ENCODE peak calls at places on chromosomes 3 and 15, in five cellular contexts. J is bronchial epithelial cell, M is heart right ventricle, H is cardiac fibroblast, A is retinal pigment epithelial cell. X is an unnamed sample.

GRCh38 chr3:28316226-28316625 is 32.3 kb upstream of the ZCWPW2 start:
- DNase-seq in J (no peak), M (no peak), H (peak; percentile 26), A (no peak), X (no peak)

GRCh38 chr3:161264771-161265343 is 43.7 kb downstream of the NMD3 start:
- DNase-seq in J (no peak), M (no peak), H (no peak), A (no peak), X (no peak)

GRCh38 chr3:132695422-132695821 is 26.8 kb downstream of the NPHP3 start:
- DNase-seq in J (no peak), M (no peak), H (no peak), A (no peak), X (no peak)

GRCh38 chr3:48135773-48136495 is 52.3 kb downstream of the CDC25A start:
- DNase-seq in J (no peak), M (no peak), H (no peak), A (no peak), X (no peak)

GRCh38 chr3:45793482-45794176 is 2.7 kb downstream of the SLC6A20 start:
- DNase-seq in J (peak; percentile 29), M (no peak), H (no peak), A (peak; percentile 85), X (no peak)

GRCh38 chr3:193134895-193135294 is 106.1 kb upstream of the PLAAT1 start:
- DNase-seq in J (peak; percentile 86), M (no peak), H (peak; percentile 17), A (peak; percentile 61), X (peak; percentile 45)

GRCh38 chr3:100033184-100033583 is 81.1 kb downstream of the FILIP1L start:
- DNase-seq in J (peak; percentile 88), M (no peak), H (peak; percentile 84), A (no peak), X (no peak)

GRCh38 chr15:88036154-88036839 is 220.2 kb downstream of the NTRK3 start:
- DNase-seq in J (no peak), M (no peak), H (no peak), A (no peak), X (no peak)

GRCh38 chr3:129003578-129004112 is 2.5 kb downstream of the EFCC1 start:
- DNase-seq in J (peak; percentile 36), M (peak; percentile 36), H (no peak), A (no peak), X (no peak)

GRCh38 chr15:74844319-74845207 is 1.6 kb upstream of the ULK3 start:
- DNase-seq in J (no peak), M (no peak), H (no peak), A (no peak), X (no peak)

GRCh38 chr3:71254658-71255057 is 328.9 kb downstream of the FOXP1 start:
- DNase-seq in J (no peak), M (no peak), H (peak; percentile 78), A (peak; percentile 42), X (no peak)

GRCh38 chr15:57873564-57874209 is 167.2 kb downstream of the POLR2M start:
- DNase-seq in J (peak; percentile 28), M (no peak), H (peak; percentile 56), A (peak; percentile 28), X (peak; percentile 21)

GRCh38 chr15:61908241-61908640 is 152.0 kb downstream of the VPS13C start:
- DNase-seq in J (no peak), M (no peak), H (no peak), A (no peak), X (no peak)

GRCh38 chr3:158743664-158744566 is 11.7 kb upstream of the RARRES1 start:
- DNase-seq in J (no peak), M (no peak), H (no peak), A (no peak), X (no peak)

GRCh38 chr3:56806407-56806806 is 4.7 kb upstream of the ARHGEF3 start:
- DNase-seq in J (no peak), M (no peak), H (no peak), A (peak; percentile 44), X (no peak)

GRCh38 chr3:65535260-65535659 is 503.5 kb downstream of the MAGI1 start:
- DNase-seq in J (no peak), M (no peak), H (no peak), A (no peak), X (no peak)

GRCh38 chr15:48617619-48618018 is 27.9 kb downstream of the FBN1 start:
- DNase-seq in J (no peak), M (no peak), H (peak; percentile 96), A (no peak), X (no peak)

GRCh38 chr3:158789592-158789991 is 12.3 kb upstream of the MFSD1 start:
- DNase-seq in J (peak; percentile 52), M (no peak), H (peak; percentile 80), A (no peak), X (no peak)

GRCh38 chr3:30473374-30474051 is 132.9 kb upstream of the TGFBR2 start:
- DNase-seq in J (peak; percentile 88), M (no peak), H (peak; percentile 81), A (no peak), X (no peak)

GRCh38 chr15:78167227-78167888 is 18.2 kb downstream of the IDH3A start:
- DNase-seq in J (no peak), M (no peak), H (no peak), A (no peak), X (no peak)

GRCh38 chr15:35705885-35706590 is 160.1 kb upstream of the DPH6 start:
- DNase-seq in J (no peak), M (no peak), H (no peak), A (peak; percentile 64), X (no peak)

GRCh38 chr3:160695906-160696305 is 18.9 kb downstream of the ARL14 start:
- DNase-seq in J (no peak), M (no peak), H (no peak), A (peak; percentile 55), X (no peak)

GRCh38 chr3:139448104-139448503 is 28.2 kb downstream of the RBP2 start:
- DNase-seq in J (no peak), M (no peak), H (no peak), A (no peak), X (peak; percentile 14)

GRCh38 chr3:11499144-11499543 is 144.6 kb downstream of the VGLL4 start:
- DNase-seq in J (peak; percentile 95), M (no peak), H (peak; percentile 89), A (peak; percentile 62), X (peak; percentile 92)

GRCh38 chr15:37260255-37260654 is 159.9 kb upstream of the MEIS2 start:
- DNase-seq in J (no peak), M (no peak), H (no peak), A (no peak), X (no peak)

GRCh38 chr3:43512749-43513404 is 108.9 kb downstream of the ANO10 start:
- DNase-seq in J (peak; percentile 7), M (no peak), H (no peak), A (no peak), X (no peak)

GRCh38 chr3:79930196-79930595 is 162.4 kb upstream of the ROBO1 start:
- DNase-seq in J (no peak), M (no peak), H (no peak), A (no peak), X (no peak)

GRCh38 chr3:28171962-28172361 is 69.5 kb upstream of the CMC1 start:
- DNase-seq in J (no peak), M (no peak), H (peak; percentile 15), A (no peak), X (no peak)

GRCh38 chr15:83794209-83794608 is 140.3 kb downstream of the ADAMTSL3 start:
- DNase-seq in J (peak; percentile 27), M (no peak), H (no peak), A (no peak), X (no peak)

GRCh38 chr3:139312959-139313358 is 30.9 kb upstream of the MRPS22 start:
- DNase-seq in J (peak; percentile 36), M (no peak), H (no peak), A (peak; percentile 32), X (no peak)

GRCh38 chr15:29091666-29092065 is 178.0 kb downstream of the NSMCE3 start:
- DNase-seq in J (no peak), M (no peak), H (no peak), A (no peak), X (no peak)

GRCh38 chr3:6821411-6821810 is 39.5 kb upstream of the GRM7 start:
- DNase-seq in J (no peak), M (no peak), H (no peak), A (no peak), X (no peak)

GRCh38 chr15:78084359-78084750 is 6.8 kb upstream of the TBC1D2B start:
- DNase-seq in J (no peak), M (no peak), H (no peak), A (no peak), X (no peak)

DNA sequence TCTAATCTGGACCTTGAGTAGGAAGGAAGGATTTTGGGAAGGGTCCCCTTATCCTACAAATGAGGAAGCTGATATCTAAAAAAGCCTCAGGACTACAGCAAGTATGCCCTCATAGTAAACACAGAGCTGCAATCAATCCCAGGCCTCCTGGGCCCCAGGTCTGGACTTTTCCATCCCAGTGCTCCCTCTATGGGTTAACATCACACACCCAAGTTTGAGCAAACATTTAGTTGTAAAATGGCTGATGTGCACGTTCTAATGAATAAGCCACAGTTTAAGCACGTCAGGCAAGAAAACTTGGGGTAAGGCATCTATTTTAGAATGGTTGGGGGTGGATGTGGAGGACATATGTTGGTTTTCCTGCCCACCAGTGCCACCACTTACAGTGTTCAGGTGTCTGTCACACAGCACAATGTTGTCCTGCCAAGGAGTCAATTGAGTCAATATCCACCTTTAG is 44.3 kb upstream of the UBE2E1 start:
- DNase-seq in J (peak; percentile 66), M (no peak), H (peak; percentile 65), A (no peak), X (no peak)
- TF ChIP-seq CTCF in J (peak; percentile 65), M (peak; percentile 21), H (peak; percentile 40), A (peak; percentile 64), X (peak; percentile 50)

GRCh38 chr3:42263354-42264346 is 2.3 kb downstream of the CCK start:
- DNase-seq in J (peak; percentile 16), M (no peak), H (no peak), A (no peak), X (no peak)
- H3K4me3 ChIP-seq in J (no peak overlapping the region), M (peak overlapping the region; percentile 17), H (no peak overlapping the region), A (peak overlapping the region; percentile 22), X (no peak overlapping the region)

GRCh38 chr3:121749276-121750086 is at the start of gene GOLGB1:
- DNase-seq in J (peak; percentile 100), M (peak; percentile 88), H (peak; percentile 99), A (peak; percentile 100), X (peak; percentile 100)
- TF ChIP-seq CTCF in J (no peak), M (no peak), H (no peak), A (no peak), X (no peak)

GRCh38 chr15:89735773-89736172 is 15.3 kb downstream of the MESP1 start:
- DNase-seq in J (no peak), M (no peak), H (no peak), A (no peak), X (no peak)

GRCh38 chr15:89743011-89743410 is 8.0 kb downstream of the MESP1 start:
- DNase-seq in J (no peak), M (no peak), H (no peak), A (no peak), X (no peak)

GRCh38 chr15:89743594-89743993 is 7.5 kb downstream of the MESP1 start:
- DNase-seq in J (peak; percentile 12), M (no peak), H (no peak), A (no peak), X (no peak)

GRCh38 chr15:89745131-89745530 is 5.9 kb downstream of the MESP1 start:
- DNase-seq in J (no peak), M (no peak), H (no peak), A (no peak), X (no peak)

DNA sequence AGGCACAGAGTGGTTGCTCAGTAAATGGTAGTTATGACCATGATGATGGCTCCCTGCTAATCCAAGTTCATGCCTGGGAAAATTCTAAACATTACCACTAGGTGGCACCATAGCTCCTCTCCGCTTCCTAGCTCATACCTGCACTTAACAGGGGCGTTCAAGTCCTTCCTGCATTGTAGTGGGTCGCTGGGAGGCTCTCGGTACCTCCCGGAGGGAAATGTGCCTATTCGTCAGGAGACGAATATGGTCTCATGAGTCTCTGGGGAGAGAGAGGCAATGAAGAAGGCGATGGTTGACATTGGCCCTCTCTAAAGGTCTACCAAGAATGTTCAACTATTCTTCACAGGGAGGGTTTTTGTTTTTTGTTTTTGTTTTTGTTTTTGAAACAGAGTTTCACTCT is 10.9 kb downstream of the MESP1 start:
- DNase-seq in J (peak; percentile 71), M (no peak), H (peak; percentile 83), A (no peak), X (no peak)
- H3K4me3 ChIP-seq in J (no peak overlapping the region), M (no peak overlapping the region), H (no peak overlapping the region), A (no peak overlapping the region), X (no peak overlapping the region)

X was measured in kidney epithelial cell.